ENCODE peak calls at places on chromosomes 2 and 18, in seven cellular contexts. W is fibroblast of lung; A is keratinocyte; P is tibial artery; M is CD8-positive, alpha-beta T cell; E is adrenal gland; Z is heart left ventricle. R is an unnamed sample. For H3K4me1, the result is how much of the 10 kb centered on the place peaks cover.

GRCh38 chr2:118202707-118203303 is 114.5 kb downstream of the INSIG2 start:
- DNase-seq in W (peak), A (no peak), P (peak), M (peak), E (peak), Z (no peak), R (peak)

GRCh38 chr2:48424356-48424755 is 105.6 kb upstream of the STON1 start:
- DNase-seq in W (no peak), A (no peak), P (no peak), M (no peak), E (no peak), Z (no peak), R (no peak)

GRCh38 chr2:10368491-10369231 is 66.0 kb downstream of the HPCAL1 start:
- DNase-seq in W (no peak), A (no peak), P (no peak), M (no peak), E (peak), Z (no peak), R (no peak)

GRCh38 chr2:43448011-43448821 is 147.6 kb downstream of the THADA start:
- DNase-seq in W (no peak), A (no peak), P (no peak), M (no peak), E (no peak), Z (no peak), R (no peak)

GRCh38 chr18:6661692-6662415 is 67.7 kb upstream of the ARHGAP28 start:
- DNase-seq in W (no peak), A (no peak), P (no peak), M (no peak), E (no peak), Z (no peak), R (no peak)

GRCh38 chr18:56873441-56874140 is 222.4 kb downstream of the WDR7 start:
- DNase-seq in W (no peak), A (no peak), P (no peak), M (no peak), E (no peak), Z (no peak), R (peak)

GRCh38 chr2:152098798-152099654 is at the start of gene CACNB4:
- DNase-seq in W (peak), A (no peak), P (peak), M (no peak), E (peak), Z (no peak), R (peak)

GRCh38 chr2:131052741-131053263 is 40.5 kb downstream of the FAM168B start:
- DNase-seq in W (no peak), A (no peak), P (no peak), M (no peak), E (no peak), Z (no peak), R (no peak)

GRCh38 chr2:203934006-203934632 is 2.4 kb upstream of the ICOS start:
- DNase-seq in W (no peak), A (no peak), P (no peak), M (no peak), E (no peak), Z (no peak), R (no peak)

GRCh38 chr2:216246741-216247140 is 125.5 kb downstream of the MARCHF4 start:
- DNase-seq in W (no peak), A (no peak), P (no peak), M (no peak), E (no peak), Z (no peak), R (no peak)

GRCh38 chr2:46655551-46656436 is 176.4 kb downstream of the TMEM247 start:
- DNase-seq in W (no peak), A (no peak), P (no peak), M (no peak), E (no peak), Z (no peak), R (no peak)

GRCh38 chr2:240427729-240428128 is 7.7 kb upstream of the GPC1 start:
- DNase-seq in W (no peak), A (no peak), P (no peak), M (no peak), E (no peak), Z (no peak), R (no peak)

GRCh38 chr2:53768233-53768542 is 584 bp downstream of the CHAC2 start:
- DNase-seq in W (peak), A (no peak), P (no peak), M (no peak), E (no peak), Z (no peak), R (peak)

GRCh38 chr2:50752228-50752627 is 279.7 kb downstream of the NRXN1 start:
- DNase-seq in W (peak), A (no peak), P (no peak), M (no peak), E (no peak), Z (no peak), R (no peak)

GRCh38 chr2:63060079-63060482 is 9.5 kb downstream of the OTX1 start:
- DNase-seq in W (peak), A (no peak), P (no peak), M (no peak), E (no peak), Z (no peak), R (no peak)

GRCh38 chr18:4068552-4069158 is 386.5 kb downstream of the DLGAP1 start:
- DNase-seq in W (peak), A (peak), P (no peak), M (peak), E (peak), Z (peak), R (peak)

GRCh38 chr18:76380791-76381405 is 114.1 kb downstream of the ZNF516 start:
- DNase-seq in W (no peak), A (no peak), P (no peak), M (no peak), E (no peak), Z (no peak), R (peak)

GRCh38 chr2:151337643-151338042 is 19.7 kb upstream of the TNFAIP6 start:
- DNase-seq in W (peak), A (no peak), P (no peak), M (no peak), E (no peak), Z (no peak), R (peak)

GRCh38 chr18:8960740-8961657 is 141.5 kb upstream of the NDUFV2 start:
- DNase-seq in W (peak), A (no peak), P (no peak), M (no peak), E (no peak), Z (no peak), R (no peak)

GRCh38 chr2:223997938-223998337 is 40.7 kb downstream of the MRPL44 start:
- DNase-seq in W (peak), A (no peak), P (no peak), M (no peak), E (no peak), Z (no peak), R (no peak)

GRCh38 chr2:241947401-241947800 is 77.9 kb downstream of the RTP5 start:
- DNase-seq in W (no peak), A (no peak), P (no peak), M (no peak), E (no peak), Z (no peak), R (no peak)

GRCh38 chr2:2827691-2828315 is 496.7 kb upstream of the MYT1L start:
- DNase-seq in W (no peak), A (no peak), P (no peak), M (no peak), E (no peak), Z (no peak), R (no peak)

GRCh38 chr2:176680916-176681315 is 411.7 kb downstream of the MTX2 start:
- DNase-seq in W (peak), A (no peak), P (no peak), M (no peak), E (no peak), Z (no peak), R (peak)

GRCh38 chr2:124602759-124603158 is 577.7 kb downstream of the CNTNAP5 start:
- DNase-seq in W (no peak), A (no peak), P (no peak), M (no peak), E (no peak), Z (no peak), R (no peak)

GRCh38 chr2:168521342-168521741 is 65.3 kb downstream of the CERS6 start:
- DNase-seq in W (peak), A (peak), P (no peak), M (no peak), E (peak), Z (no peak), R (peak)

GRCh38 chr2:30293303-30293912 is 62.1 kb downstream of the LBH start:
- DNase-seq in W (peak), A (no peak), P (no peak), M (no peak), E (no peak), Z (no peak), R (peak)

GRCh38 chr18:64134044-64134757 is 14.7 kb downstream of the LINC00305 start:
- DNase-seq in W (no peak), A (no peak), P (no peak), M (no peak), E (no peak), Z (no peak), R (peak)

DNA sequence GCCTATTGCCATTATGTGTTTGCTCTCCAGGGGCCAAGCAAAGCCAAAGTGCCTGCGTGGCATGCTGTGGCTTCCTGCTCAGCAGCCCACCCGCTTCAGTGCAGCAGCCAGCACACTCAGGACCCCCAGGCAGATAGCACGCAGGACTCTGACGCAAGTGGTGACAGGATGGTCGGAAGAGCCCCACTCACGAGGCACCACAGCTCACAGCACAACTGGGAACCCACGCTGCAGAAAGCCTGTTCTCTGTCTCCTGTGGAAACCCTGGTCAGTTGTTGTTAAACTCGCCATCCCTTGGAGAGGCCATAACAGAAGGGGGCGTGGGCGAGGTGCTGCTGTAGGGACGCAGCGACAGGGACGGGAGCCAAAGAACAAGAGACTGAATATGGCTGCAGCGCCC is 76.4 kb downstream of the HDAC4 start:
- DNase-seq in W (no peak), A (no peak), P (no peak), M (no peak), E (no peak), Z (no peak), R (no peak)
- H3K4me1 ChIP-seq in W (under half), A (under half), P (under half), M (half or more), E (under half), Z (under half), R (under half)

GRCh38 chr18:10242922-10243680 is 211.3 kb upstream of the APCDD1 start:
- DNase-seq in W (no peak), A (no peak), P (no peak), M (no peak), E (no peak), Z (no peak), R (peak)
- H3K4me1 ChIP-seq in W (under half), A (under half), P (under half), M (under half), E (under half), Z (under half), R (under half)

GRCh38 chr2:98308068-98308467 is 38.2 kb upstream of the CNGA3 start:
- DNase-seq in W (peak), A (no peak), P (no peak), M (no peak), E (no peak), Z (no peak), R (no peak)
- H3K4me1 ChIP-seq in W (under half), A (under half), P (under half), M (under half), E (under half), Z (under half), R (under half)

DNA sequence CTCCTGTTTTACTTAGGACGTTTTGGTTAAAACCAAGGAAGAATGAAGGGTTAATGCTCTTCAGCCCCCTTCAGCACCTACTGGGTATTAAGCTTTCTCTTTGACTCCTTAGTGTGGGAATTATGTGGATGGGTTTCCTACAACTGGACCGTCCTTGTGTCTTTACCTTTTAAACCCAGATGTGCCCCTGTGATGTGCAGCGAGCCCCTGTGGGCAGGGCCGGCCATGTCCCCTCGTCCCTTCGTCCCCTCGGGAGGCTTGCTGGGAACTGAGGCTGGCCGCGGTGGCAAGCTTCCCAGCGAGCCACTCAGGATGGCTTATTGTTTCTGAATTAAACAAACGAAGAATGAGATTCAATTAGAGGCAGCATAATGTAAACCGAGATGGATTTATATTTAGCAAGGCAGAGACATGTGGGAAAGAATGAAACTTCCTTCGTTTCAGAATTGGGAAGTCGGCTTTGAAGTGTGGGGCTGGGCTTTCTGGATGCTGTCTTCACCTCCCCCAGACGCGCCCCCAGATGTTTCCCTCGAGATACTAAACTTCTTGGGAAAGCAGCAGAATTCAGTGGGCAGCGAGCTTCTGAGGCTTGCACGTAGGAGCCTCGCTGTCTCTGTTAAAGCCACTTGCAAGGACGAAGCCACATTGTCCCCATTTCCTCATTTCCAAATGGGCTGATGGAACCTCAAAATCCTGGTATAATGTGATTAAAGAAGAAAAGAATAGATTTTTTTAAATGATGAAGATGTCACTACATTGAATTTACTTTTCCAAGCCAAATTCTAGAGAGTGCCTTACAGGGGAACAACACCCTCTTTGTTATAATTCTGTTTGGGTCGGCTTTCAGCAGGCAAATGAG is 146.0 kb downstream of the VAPA start:
- DNase-seq in W (no peak), A (no peak), P (peak), M (no peak), E (no peak), Z (peak), R (peak)
- H3K4me1 ChIP-seq in W (under half), A (under half), P (under half), M (under half), E (under half), Z (under half), R (half or more)

GRCh38 chr2:235001237-235002133 is 49.7 kb downstream of the SH3BP4 start:
- DNase-seq in W (peak), A (no peak), P (no peak), M (no peak), E (no peak), Z (no peak), R (no peak)

GRCh38 chr2:235004289-235004903 is 52.6 kb downstream of the SH3BP4 start:
- DNase-seq in W (no peak), A (no peak), P (no peak), M (no peak), E (no peak), Z (no peak), R (no peak)

GRCh38 chr2:235002198-235003095 is 50.6 kb downstream of the SH3BP4 start:
- DNase-seq in W (peak), A (no peak), P (no peak), M (no peak), E (peak), Z (no peak), R (no peak)

GRCh38 chr2:235005023-235005422 is 53.2 kb downstream of the SH3BP4 start:
- DNase-seq in W (no peak), A (no peak), P (no peak), M (no peak), E (no peak), Z (no peak), R (no peak)

GRCh38 chr2:235003096-235003775 is 51.4 kb downstream of the SH3BP4 start:
- DNase-seq in W (no peak), A (no peak), P (no peak), M (no peak), E (no peak), Z (no peak), R (no peak)
- H3K4me1 ChIP-seq in W (under half), A (under half), P (under half), M (under half), E (under half), Z (under half), R (under half)

GRCh38 chr2:201444676-201445441 is 6.4 kb downstream of the TRAK2 start:
- DNase-seq in W (no peak), A (no peak), P (no peak), M (no peak), E (no peak), Z (no peak), R (peak)

GRCh38 chr2:201447116-201447515 is 4.1 kb downstream of the TRAK2 start:
- DNase-seq in W (no peak), A (no peak), P (no peak), M (no peak), E (no peak), Z (no peak), R (no peak)

GRCh38 chr2:201450910-201451329 is 338 bp downstream of the TRAK2 start:
- DNase-seq in W (peak), A (no peak), P (no peak), M (no peak), E (no peak), Z (no peak), R (peak)

GRCh38 chr2:201448701-201449100 is 2.6 kb downstream of the TRAK2 start:
- DNase-seq in W (no peak), A (no peak), P (no peak), M (no peak), E (no peak), Z (no peak), R (no peak)

DNA sequence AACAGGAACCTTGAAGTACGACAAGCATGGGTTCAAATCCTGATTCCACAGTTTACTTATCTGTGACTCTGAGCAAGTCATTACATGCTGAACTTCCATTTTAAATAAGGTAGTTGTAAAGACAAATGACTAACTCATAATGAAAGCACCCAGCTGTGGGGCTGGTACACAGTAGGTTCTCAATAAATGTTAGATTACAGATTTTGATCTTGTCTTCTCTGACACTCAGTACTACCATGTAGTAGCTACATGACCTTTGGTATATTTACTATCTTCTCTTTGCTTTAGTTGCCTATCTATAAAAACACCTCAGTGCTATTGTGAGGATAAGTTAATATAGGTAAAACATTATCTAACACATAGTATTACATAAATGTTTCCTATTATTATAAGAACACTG is 3.2 kb downstream of the TRAK2 start:
- DNase-seq in W (no peak), A (no peak), P (no peak), M (no peak), E (no peak), Z (no peak), R (no peak)
- H3K4me1 ChIP-seq in W (under half), A (under half), P (under half), M (half or more), E (under half), Z (under half), R (under half)

GRCh38 chr2:86037141-86037794 is 68.4 kb downstream of the POLR1A start:
- DNase-seq in W (peak), A (no peak), P (peak), M (no peak), E (peak), Z (peak), R (no peak)
- H3K4me1 ChIP-seq in W (under half), A (under half), P (under half), M (half or more), E (under half), Z (under half), R (under half)

DNA sequence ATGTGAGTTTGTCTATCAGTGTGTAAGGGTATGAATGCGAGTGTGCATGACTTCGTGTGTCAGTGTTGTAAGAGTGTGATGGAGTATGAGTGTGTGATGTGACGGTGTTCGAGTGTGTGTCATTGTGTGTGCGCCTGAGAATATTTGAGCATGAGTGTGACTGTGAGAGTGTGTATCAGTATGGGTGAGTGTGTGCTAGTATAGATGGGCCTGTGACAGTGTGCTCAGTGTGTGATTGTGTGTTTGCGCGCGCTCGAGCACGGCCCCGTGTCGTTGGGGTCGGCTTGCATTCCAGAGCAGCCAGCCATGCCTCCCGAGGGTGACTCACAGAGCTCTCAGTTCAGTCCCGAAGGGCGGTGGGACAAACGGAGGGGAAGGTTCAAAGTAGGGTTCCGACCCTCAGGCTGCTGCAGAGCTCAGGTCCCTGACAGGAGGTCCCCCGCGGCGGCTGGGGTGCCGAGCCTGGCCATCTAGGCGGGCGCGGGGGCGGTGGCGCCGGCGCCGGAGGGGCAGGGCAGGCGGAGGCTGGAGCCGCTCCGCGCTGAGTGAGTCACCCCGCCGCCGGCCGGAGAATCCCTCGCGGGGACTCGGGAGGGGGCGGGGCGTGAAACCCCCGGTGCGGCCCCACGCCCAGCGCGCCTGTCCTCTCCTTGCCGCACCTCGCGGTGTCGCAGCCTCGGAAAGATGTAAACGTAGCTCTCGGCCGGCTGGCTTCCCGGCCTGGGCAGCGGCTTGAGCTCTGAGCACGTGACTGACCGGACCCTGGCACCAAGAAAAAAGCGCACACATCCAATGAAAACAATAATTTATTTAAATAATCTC is 3.8 kb downstream of the DLX2 start:
- DNase-seq in W (no peak), A (no peak), P (no peak), M (no peak), E (peak), Z (no peak), R (peak)
- H3K4me1 ChIP-seq in W (under half), A (half or more), P (half or more), M (half or more), E (under half), Z (half or more), R (half or more)

GRCh38 chr18:11178951-11179549 is 29.7 kb upstream of the PIEZO2 start:
- DNase-seq in W (peak), A (no peak), P (peak), M (no peak), E (no peak), Z (peak), R (no peak)

GRCh38 chr18:11179959-11180519 is 30.7 kb upstream of the PIEZO2 start:
- DNase-seq in W (no peak), A (no peak), P (no peak), M (no peak), E (no peak), Z (no peak), R (peak)

GRCh38 chr18:11177382-11177781 is 28.0 kb upstream of the PIEZO2 start:
- DNase-seq in W (no peak), A (no peak), P (no peak), M (no peak), E (no peak), Z (no peak), R (no peak)

GRCh38 chr18:11176416-11176815 is 27.0 kb upstream of the PIEZO2 start:
- DNase-seq in W (no peak), A (no peak), P (no peak), M (no peak), E (no peak), Z (no peak), R (no peak)

GRCh38 chr18:11175266-11175947 is 26.0 kb upstream of the PIEZO2 start:
- DNase-seq in W (peak), A (no peak), P (no peak), M (no peak), E (no peak), Z (no peak), R (no peak)
- H3K4me1 ChIP-seq in W (under half), A (under half), P (under half), M (under half), E (under half), Z (under half), R (under half)